ENCODE peak calls at places on chromosomes 4 and X, in seven cellular contexts. Y is choroid plexus epithelial cell, G is GM20000, Q is pancreas, O is tibial artery, X is T-cell, F is left colon. P is an unnamed sample.

GRCh38 chr4:41160856-41161255 is 53.5 kb downstream of the APBB2 start:
- DNase-seq in Y (no peak), G (no peak), Q (no peak), O (no peak), X (no peak), F (no peak), P (no peak)

GRCh38 chr4:6782846-6783110 is 251 bp downstream of the KIAA0232 start:
- DNase-seq in Y (no peak), G (no peak), Q (no peak), O (no peak), X (no peak), F (no peak), P (no peak)

GRCh38 chrX:154123241-154124219 is 20.5 kb upstream of the OPN1LW start:
- DNase-seq in Y (peak; percentile 3), G (peak; percentile 34), Q (no peak), O (no peak), X (peak; percentile 6), F (peak; percentile 58), P (peak; percentile 75)

GRCh38 chr4:145546556-145546955 is 64.9 kb downstream of the SMAD1 start:
- DNase-seq in Y (no peak), G (no peak), Q (no peak), O (no peak), X (no peak), F (no peak), P (no peak)

GRCh38 chr4:53307819-53308773 is 57.8 kb downstream of the SCFD2 start:
- DNase-seq in Y (no peak), G (no peak), Q (no peak), O (no peak), X (no peak), F (no peak), P (peak; percentile 94)

GRCh38 chrX:16839224-16839851 is 30.8 kb downstream of the RBBP7 start:
- DNase-seq in Y (no peak), G (no peak), Q (no peak), O (no peak), X (no peak), F (no peak), P (no peak)

GRCh38 chr4:74874785-74875367 is 58.0 kb upstream of the PARM1 start:
- DNase-seq in Y (peak; percentile 92), G (peak; percentile 52), Q (peak; percentile 36), O (peak; percentile 22), X (no peak), F (peak; percentile 12), P (peak; percentile 57)

GRCh38 chrX:133984857-133985163 is 584 bp downstream of the GPC3 start:
- DNase-seq in Y (no peak), G (no peak), Q (no peak), O (no peak), X (no peak), F (no peak), P (no peak)

GRCh38 chr4:94523617-94524016 is 71.9 kb downstream of the PDLIM5 start:
- DNase-seq in Y (peak; percentile 78), G (no peak), Q (no peak), O (no peak), X (no peak), F (no peak), P (peak; percentile 5)

GRCh38 chr4:82256718-82257117 is 117.1 kb downstream of the HNRNPD start:
- DNase-seq in Y (no peak), G (no peak), Q (no peak), O (no peak), X (no peak), F (no peak), P (peak; percentile 5)

GRCh38 chrX:35800479-35800878 is 2.3 kb downstream of the MAGEB16 start:
- DNase-seq in Y (no peak), G (no peak), Q (no peak), O (no peak), X (no peak), F (no peak), P (no peak)

GRCh38 chr4:22942920-22943559 is 250.3 kb downstream of the GBA3 start:
- DNase-seq in Y (no peak), G (no peak), Q (no peak), O (no peak), X (no peak), F (no peak), P (no peak)

GRCh38 chrX:48589482-48590162 is 7.7 kb upstream of the WDR13 start:
- DNase-seq in Y (peak; percentile 50), G (no peak), Q (peak; percentile 74), O (no peak), X (no peak), F (no peak), P (no peak)

GRCh38 chr4:53196195-53196641 is 169.6 kb downstream of the SCFD2 start:
- DNase-seq in Y (peak; percentile 38), G (no peak), Q (no peak), O (no peak), X (no peak), F (no peak), P (no peak)

GRCh38 chrX:136584545-136584944 is 52.5 kb downstream of the VGLL1 start:
- DNase-seq in Y (no peak), G (peak; percentile 12), Q (no peak), O (no peak), X (no peak), F (no peak), P (no peak)

GRCh38 chrX:5086388-5086787 is 1142.3 kb downstream of the NLGN4X start:
- DNase-seq in Y (no peak), G (no peak), Q (no peak), O (no peak), X (no peak), F (no peak), P (no peak)

P was measured in MV-4-11.